ENCODE peak calls at places on chromosome 12, in seven cellular contexts. S is CD4-positive, alpha-beta memory T cell; X is uterus; B is brain microvascular endothelial cell; C is OCI-LY7; T is transverse colon; I is psoas muscle. R is an unnamed sample.

GRCh38 chr12:31105668-31106067 is 32.0 kb downstream of the DDX11 start:
- DNase-seq in S (no peak), X (no peak), B (no peak), C (no peak), T (no peak), I (no peak), R (no peak)

GRCh38 chr12:46459881-46460545 is 87.4 kb upstream of the SLC38A2 start:
- DNase-seq in S (no peak), X (no peak), B (no peak), C (peak), T (peak), I (no peak), R (no peak)

GRCh38 chr12:21656931-21657335 is 709 bp downstream of the LDHB start:
- DNase-seq in S (peak), X (peak), B (peak), C (peak), T (peak), I (no peak), R (no peak)

GRCh38 chr12:22190969-22191368 is 143.5 kb downstream of the ST8SIA1 start:
- DNase-seq in S (no peak), X (no peak), B (no peak), C (no peak), T (no peak), I (no peak), R (no peak)

GRCh38 chr12:32296541-32296940 is 102.8 kb upstream of the FGD4 start:
- DNase-seq in S (no peak), X (no peak), B (no peak), C (no peak), T (no peak), I (no peak), R (no peak)

GRCh38 chr12:131944601-131945251 is 5.0 kb upstream of the EP400 start:
- DNase-seq in S (no peak), X (no peak), B (no peak), C (no peak), T (peak), I (no peak), R (no peak)

GRCh38 chr12:107167756-107168155 is 74.4 kb upstream of the CRY1 start:
- DNase-seq in S (no peak), X (no peak), B (no peak), C (no peak), T (no peak), I (no peak), R (no peak)

GRCh38 chr12:12877145-12877544 is 14.2 kb upstream of the GPRC5A start:
- DNase-seq in S (no peak), X (no peak), B (no peak), C (no peak), T (no peak), I (no peak), R (no peak)

GRCh38 chr12:89493650-89494302 is 30.8 kb downstream of the GALNT4 start:
- DNase-seq in S (no peak), X (no peak), B (no peak), C (peak), T (peak), I (no peak), R (no peak)

GRCh38 chr12:79514730-79515525 is 175.8 kb downstream of the PAWR start:
- DNase-seq in S (no peak), X (no peak), B (no peak), C (no peak), T (no peak), I (no peak), R (no peak)

GRCh38 chr12:29131539-29131938 is 17.5 kb upstream of the FAR2 start:
- DNase-seq in S (no peak), X (no peak), B (peak), C (no peak), T (no peak), I (no peak), R (no peak)

GRCh38 chr12:114400395-114400794 is 5.5 kb downstream of the TBX5 start:
- DNase-seq in S (no peak), X (no peak), B (no peak), C (no peak), T (no peak), I (no peak), R (no peak)

GRCh38 chr12:108630481-108631207 is 3.0 kb downstream of the SELPLG start:
- DNase-seq in S (peak), X (no peak), B (no peak), C (peak), T (no peak), I (no peak), R (no peak)

GRCh38 chr12:546920-547845 is 87.4 kb downstream of the B4GALNT3 start:
- DNase-seq in S (no peak), X (peak), B (no peak), C (peak), T (peak), I (peak), R (peak)

GRCh38 chr12:62050785-62051184 is 209.4 kb upstream of the USP15 start:
- DNase-seq in S (no peak), X (no peak), B (no peak), C (no peak), T (no peak), I (no peak), R (no peak)

GRCh38 chr12:70571029-70571428 is 66.2 kb downstream of the PTPRB start:
- DNase-seq in S (no peak), X (no peak), B (no peak), C (no peak), T (no peak), I (no peak), R (no peak)

GRCh38 chr12:118439068-118439467 is 62.7 kb downstream of the SUDS3 start:
- DNase-seq in S (no peak), X (no peak), B (no peak), C (no peak), T (no peak), I (no peak), R (no peak)

GRCh38 chr12:82835217-82835616 is 148.5 kb downstream of the TMTC2 start:
- DNase-seq in S (no peak), X (no peak), B (peak), C (no peak), T (no peak), I (no peak), R (no peak)

GRCh38 chr12:16349132-16349463 is 1.7 kb downstream of the MGST1 start:
- DNase-seq in S (no peak), X (peak), B (peak), C (no peak), T (peak), I (peak), R (no peak)

GRCh38 chr12:19808371-19808770 is 369.1 kb downstream of the AEBP2 start:
- DNase-seq in S (no peak), X (no peak), B (no peak), C (no peak), T (no peak), I (no peak), R (no peak)

GRCh38 chr12:15322164-15323054 is at the start of gene PTPRO:
- DNase-seq in S (no peak), X (peak), B (no peak), C (no peak), T (no peak), I (peak), R (no peak)

GRCh38 chr12:57983150-57983857 is 41.9 kb downstream of the ATP23 start:
- DNase-seq in S (no peak), X (no peak), B (peak), C (peak), T (peak), I (no peak), R (no peak)

GRCh38 chr12:32811686-32812392 is 56.1 kb upstream of the YARS2 start:
- DNase-seq in S (no peak), X (no peak), B (no peak), C (no peak), T (no peak), I (no peak), R (no peak)

GRCh38 chr12:83003026-83003425 is 316.3 kb downstream of the TMTC2 start:
- DNase-seq in S (no peak), X (no peak), B (no peak), C (no peak), T (no peak), I (no peak), R (no peak)

GRCh38 chr12:80849367-80849766 is 88.4 kb downstream of the LIN7A start:
- DNase-seq in S (no peak), X (no peak), B (no peak), C (no peak), T (no peak), I (no peak), R (no peak)

GRCh38 chr12:115577401-115577800 is 700.1 kb downstream of the MED13L start:
- DNase-seq in S (no peak), X (no peak), B (no peak), C (no peak), T (no peak), I (no peak), R (no peak)

GRCh38 chr12:89411846-89412245 is 59.5 kb upstream of the DUSP6 start:
- DNase-seq in S (no peak), X (no peak), B (no peak), C (no peak), T (no peak), I (no peak), R (no peak)

GRCh38 chr12:62642509-62642908 is 175.9 kb downstream of the MON2 start:
- DNase-seq in S (no peak), X (no peak), B (no peak), C (no peak), T (no peak), I (no peak), R (no peak)

GRCh38 chr12:998020-998874 is 7.2 kb downstream of the ERC1 start:
- DNase-seq in S (no peak), X (no peak), B (no peak), C (peak), T (no peak), I (no peak), R (no peak)

GRCh38 chr12:124745468-124745890 is 118.2 kb downstream of the SCARB1 start:
- DNase-seq in S (no peak), X (no peak), B (no peak), C (no peak), T (no peak), I (no peak), R (no peak)

GRCh38 chr12:128542844-128543243 is 275.9 kb downstream of the TMEM132C start:
- DNase-seq in S (no peak), X (no peak), B (no peak), C (no peak), T (no peak), I (no peak), R (no peak)

GRCh38 chr12:2824541-2824940 is 10.3 kb downstream of the NRIP2 start:
- DNase-seq in S (no peak), X (no peak), B (peak), C (no peak), T (no peak), I (no peak), R (no peak)

GRCh38 chr12:121365416-121366062 is 13.3 kb upstream of the ANAPC5 start:
- DNase-seq in S (no peak), X (no peak), B (no peak), C (no peak), T (no peak), I (no peak), R (no peak)

GRCh38 chr12:2341871-2342270 is 289.1 kb downstream of the CACNA1C start:
- DNase-seq in S (no peak), X (no peak), B (peak), C (no peak), T (no peak), I (no peak), R (no peak)

GRCh38 chr12:42716521-42716920 is 127.0 kb upstream of the PRICKLE1 start:
- DNase-seq in S (no peak), X (peak), B (peak), C (no peak), T (no peak), I (peak), R (no peak)

GRCh38 chr12:49553512-49554088 is 14.3 kb downstream of the MCRS1 start:
- DNase-seq in S (no peak), X (no peak), B (no peak), C (peak), T (no peak), I (no peak), R (no peak)

DNA sequence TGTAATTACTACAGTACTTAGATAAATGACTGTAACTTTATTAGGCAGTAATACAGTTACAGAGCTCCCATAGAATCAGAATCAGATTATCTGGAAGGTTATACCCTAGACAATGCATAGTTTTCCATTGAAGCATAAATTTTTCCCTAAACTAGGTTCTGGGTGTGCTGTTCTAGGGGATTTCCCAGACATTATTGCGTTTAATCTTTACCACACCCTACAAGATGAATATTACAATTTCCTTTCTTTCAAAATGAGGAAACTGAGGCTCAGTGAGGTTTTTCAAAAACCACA is 114.3 kb downstream of the C12orf75 start:
- DNase-seq in S (no peak), X (no peak), B (no peak), C (no peak), T (no peak), I (no peak), R (no peak)
- H3K27ac ChIP-seq in S (no peak), X (no peak), B (peak), C (no peak), T (no peak), I (no peak), R (no peak)

GRCh38 chr12:92502417-92503028 is 200.3 kb upstream of the PLEKHG7 start:
- DNase-seq in S (no peak), X (no peak), B (no peak), C (peak), T (no peak), I (no peak), R (no peak)
- H3K27ac ChIP-seq in S (no peak), X (peak), B (no peak), C (peak), T (peak), I (peak), R (no peak)

GRCh38 chr12:111368684-111369495 is at the start of gene PHETA1:
- DNase-seq in S (peak), X (peak), B (peak), C (peak), T (peak), I (peak), R (peak)

GRCh38 chr12:111367661-111368221 is 1.2 kb downstream of the PHETA1 start:
- DNase-seq in S (no peak), X (no peak), B (peak), C (no peak), T (peak), I (no peak), R (peak)

GRCh38 chr12:111366583-111366982 is 2.3 kb downstream of the PHETA1 start:
- DNase-seq in S (no peak), X (no peak), B (no peak), C (no peak), T (no peak), I (no peak), R (no peak)

GRCh38 chr12:111368291-111368683 is 608 bp downstream of the PHETA1 start:
- DNase-seq in S (no peak), X (no peak), B (no peak), C (no peak), T (peak), I (peak), R (peak)

GRCh38 chr12:111369496-111370220 is 763 bp upstream of the PHETA1 start:
- DNase-seq in S (no peak), X (no peak), B (no peak), C (no peak), T (no peak), I (no peak), R (no peak)
- H3K27ac ChIP-seq in S (peak), X (peak), B (no peak), C (no peak), T (peak), I (peak), R (peak)

GRCh38 chr12:53048780-53049401 is 974 bp upstream of the TNS2 start:
- DNase-seq in S (no peak), X (peak), B (no peak), C (no peak), T (peak), I (peak), R (peak)
- H3K27ac ChIP-seq in S (peak), X (peak), B (peak), C (no peak), T (peak), I (peak), R (peak)

GRCh38 chr12:4287325-4288290 is 14.0 kb downstream of the CCND2 start:
- DNase-seq in S (no peak), X (no peak), B (no peak), C (no peak), T (no peak), I (no peak), R (no peak)

GRCh38 chr12:4290011-4290790 is 16.6 kb downstream of the CCND2 start:
- DNase-seq in S (no peak), X (no peak), B (no peak), C (no peak), T (no peak), I (no peak), R (no peak)

GRCh38 chr12:4286771-4287317 is 13.3 kb downstream of the CCND2 start:
- DNase-seq in S (no peak), X (no peak), B (no peak), C (no peak), T (no peak), I (no peak), R (no peak)

GRCh38 chr12:4288296-4289019 is 14.9 kb downstream of the CCND2 start:
- DNase-seq in S (no peak), X (no peak), B (no peak), C (no peak), T (no peak), I (no peak), R (no peak)

GRCh38 chr12:4289334-4289878 is 15.8 kb downstream of the CCND2 start:
- DNase-seq in S (no peak), X (no peak), B (no peak), C (no peak), T (no peak), I (no peak), R (no peak)
- H3K27ac ChIP-seq in S (no peak), X (peak), B (no peak), C (no peak), T (peak), I (no peak), R (peak)

R was measured in heart right ventricle.